ENCODE peak calls at places on chromosomes 6 and 20, in eight cellular contexts. One of them, this sample, is unnamed.

GRCh38 chr6:98146656-98147055 is 687.7 kb upstream of the POU3F2 start:
- DNase-seq in HFFc6: no peak
- DNase-seq in foreskin fibroblast: no peak
- DNase-seq in cardiac fibroblast: no peak
- DNase-seq in RWPE1: no peak
- DNase-seq in transverse colon: no peak
- DNase-seq in AG09309: no peak
- DNase-seq in nephron progenitor cell: no peak
- DNase-seq in this sample: no peak

GRCh38 chr6:28295326-28295725 is 14.0 kb downstream of the PGBD1 start:
- DNase-seq in HFFc6: no peak
- DNase-seq in foreskin fibroblast: no peak
- DNase-seq in cardiac fibroblast: no peak
- DNase-seq in RWPE1: no peak
- DNase-seq in transverse colon: no peak
- DNase-seq in AG09309: no peak
- DNase-seq in nephron progenitor cell: no peak
- DNase-seq in this sample: no peak

GRCh38 chr6:54860132-54860531 is 13.6 kb downstream of the FAM83B start:
- DNase-seq in HFFc6: no peak
- DNase-seq in foreskin fibroblast: no peak
- DNase-seq in cardiac fibroblast: no peak
- DNase-seq in RWPE1: no peak
- DNase-seq in transverse colon: no peak
- DNase-seq in AG09309: no peak
- DNase-seq in nephron progenitor cell: no peak
- DNase-seq in this sample: no peak

GRCh38 chr20:32574296-32575226 is 10.6 kb downstream of the NOL4L start:
- DNase-seq in HFFc6: peak; percentile 72
- DNase-seq in foreskin fibroblast: peak; percentile 88
- DNase-seq in cardiac fibroblast: peak; percentile 93
- DNase-seq in RWPE1: peak; percentile 78
- DNase-seq in transverse colon: no peak
- DNase-seq in AG09309: peak; percentile 44
- DNase-seq in nephron progenitor cell: no peak
- DNase-seq in this sample: peak; percentile 65

GRCh38 chr6:62516287-62517152 is 230.5 kb upstream of the KHDRBS2 start:
- DNase-seq in HFFc6: no peak
- DNase-seq in foreskin fibroblast: no peak
- DNase-seq in cardiac fibroblast: no peak
- DNase-seq in RWPE1: no peak
- DNase-seq in transverse colon: no peak
- DNase-seq in AG09309: no peak
- DNase-seq in nephron progenitor cell: no peak
- DNase-seq in this sample: no peak

GRCh38 chr6:146433881-146434741 is 109.5 kb upstream of the RAB32 start:
- DNase-seq in HFFc6: no peak
- DNase-seq in foreskin fibroblast: peak; percentile 31
- DNase-seq in cardiac fibroblast: peak; percentile 17
- DNase-seq in RWPE1: no peak
- DNase-seq in transverse colon: no peak
- DNase-seq in AG09309: no peak
- DNase-seq in nephron progenitor cell: peak; percentile 41
- DNase-seq in this sample: no peak

GRCh38 chr6:112690497-112691202 is 343.5 kb downstream of the RFPL4B start:
- DNase-seq in HFFc6: peak; percentile 28
- DNase-seq in foreskin fibroblast: peak; percentile 63
- DNase-seq in cardiac fibroblast: peak; percentile 61
- DNase-seq in RWPE1: no peak
- DNase-seq in transverse colon: no peak
- DNase-seq in AG09309: peak; percentile 58
- DNase-seq in nephron progenitor cell: no peak
- DNase-seq in this sample: no peak

GRCh38 chr6:126963077-126963809 is 155.2 kb upstream of the RSPO3 start:
- DNase-seq in HFFc6: no peak
- DNase-seq in foreskin fibroblast: no peak
- DNase-seq in cardiac fibroblast: no peak
- DNase-seq in RWPE1: no peak
- DNase-seq in transverse colon: no peak
- DNase-seq in AG09309: no peak
- DNase-seq in nephron progenitor cell: no peak
- DNase-seq in this sample: no peak

GRCh38 chr20:49377326-49377725 is 99.5 kb upstream of the ZNFX1 start:
- DNase-seq in HFFc6: no peak
- DNase-seq in foreskin fibroblast: no peak
- DNase-seq in cardiac fibroblast: no peak
- DNase-seq in RWPE1: no peak
- DNase-seq in transverse colon: no peak
- DNase-seq in AG09309: no peak
- DNase-seq in nephron progenitor cell: no peak
- DNase-seq in this sample: no peak

GRCh38 chr6:114304304-114304887 is 38.4 kb downstream of the HS3ST5 start:
- DNase-seq in HFFc6: peak; percentile 11
- DNase-seq in foreskin fibroblast: peak; percentile 56
- DNase-seq in cardiac fibroblast: peak; percentile 43
- DNase-seq in RWPE1: no peak
- DNase-seq in transverse colon: no peak
- DNase-seq in AG09309: peak; percentile 1
- DNase-seq in nephron progenitor cell: no peak
- DNase-seq in this sample: no peak

GRCh38 chr20:55353206-55353605 is 652.1 kb downstream of the CBLN4 start:
- DNase-seq in HFFc6: no peak
- DNase-seq in foreskin fibroblast: no peak
- DNase-seq in cardiac fibroblast: no peak
- DNase-seq in RWPE1: peak; percentile 12
- DNase-seq in transverse colon: no peak
- DNase-seq in AG09309: no peak
- DNase-seq in nephron progenitor cell: no peak
- DNase-seq in this sample: no peak

GRCh38 chr20:35030136-35030535 is 62.5 kb downstream of the TRPC4AP start:
- DNase-seq in HFFc6: no peak
- DNase-seq in foreskin fibroblast: no peak
- DNase-seq in cardiac fibroblast: no peak
- DNase-seq in RWPE1: no peak
- DNase-seq in transverse colon: no peak
- DNase-seq in AG09309: no peak
- DNase-seq in nephron progenitor cell: no peak
- DNase-seq in this sample: no peak

GRCh38 chr6:31048090-31048489 is 37.8 kb downstream of the MUC22 start:
- DNase-seq in HFFc6: no peak
- DNase-seq in foreskin fibroblast: peak; percentile 40
- DNase-seq in cardiac fibroblast: no peak
- DNase-seq in RWPE1: no peak
- DNase-seq in transverse colon: no peak
- DNase-seq in AG09309: no peak
- DNase-seq in nephron progenitor cell: no peak
- DNase-seq in this sample: no peak

GRCh38 chr20:63698739-63699465 is 2.5 kb downstream of the TNFRSF6B start:
- DNase-seq in HFFc6: peak; percentile 72
- DNase-seq in foreskin fibroblast: peak; percentile 91
- DNase-seq in cardiac fibroblast: peak; percentile 86
- DNase-seq in RWPE1: peak; percentile 96
- DNase-seq in transverse colon: peak; percentile 35
- DNase-seq in AG09309: peak; percentile 69
- DNase-seq in nephron progenitor cell: no peak
- DNase-seq in this sample: peak; percentile 72

GRCh38 chr20:51946581-51946980 is 144.3 kb upstream of the SALL4 start:
- DNase-seq in HFFc6: no peak
- DNase-seq in foreskin fibroblast: no peak
- DNase-seq in cardiac fibroblast: peak; percentile 69
- DNase-seq in RWPE1: no peak
- DNase-seq in transverse colon: no peak
- DNase-seq in AG09309: no peak
- DNase-seq in nephron progenitor cell: no peak
- DNase-seq in this sample: no peak

GRCh38 chr6:109381007-109381746 is 1.1 kb downstream of the CD164 start:
- DNase-seq in HFFc6: no peak
- DNase-seq in foreskin fibroblast: no peak
- DNase-seq in cardiac fibroblast: no peak
- DNase-seq in RWPE1: no peak
- DNase-seq in transverse colon: no peak
- DNase-seq in AG09309: no peak
- DNase-seq in nephron progenitor cell: no peak
- DNase-seq in this sample: peak; percentile 37

GRCh38 chr6:109381747-109382575 is at the start of gene CD164:
- DNase-seq in HFFc6: peak; percentile 85
- DNase-seq in foreskin fibroblast: peak; percentile 97
- DNase-seq in cardiac fibroblast: peak; percentile 97
- DNase-seq in RWPE1: peak; percentile 98
- DNase-seq in transverse colon: peak; percentile 94
- DNase-seq in AG09309: peak; percentile 77
- DNase-seq in nephron progenitor cell: peak; percentile 92
- DNase-seq in this sample: peak; percentile 94

GRCh38 chr6:109382576-109383437 is 540 bp upstream of the CD164 start:
- DNase-seq in HFFc6: peak; percentile 86
- DNase-seq in foreskin fibroblast: peak; percentile 96
- DNase-seq in cardiac fibroblast: peak; percentile 97
- DNase-seq in RWPE1: peak; percentile 95
- DNase-seq in transverse colon: peak; percentile 94
- DNase-seq in AG09309: peak; percentile 79
- DNase-seq in nephron progenitor cell: peak; percentile 85
- DNase-seq in this sample: peak; percentile 94

GRCh38 chr6:109379706-109380105 is 2.6 kb downstream of the CD164 start:
- DNase-seq in HFFc6: peak; percentile 75
- DNase-seq in foreskin fibroblast: peak; percentile 51
- DNase-seq in cardiac fibroblast: no peak
- DNase-seq in RWPE1: no peak
- DNase-seq in transverse colon: no peak
- DNase-seq in AG09309: no peak
- DNase-seq in nephron progenitor cell: no peak
- DNase-seq in this sample: no peak

DNA sequence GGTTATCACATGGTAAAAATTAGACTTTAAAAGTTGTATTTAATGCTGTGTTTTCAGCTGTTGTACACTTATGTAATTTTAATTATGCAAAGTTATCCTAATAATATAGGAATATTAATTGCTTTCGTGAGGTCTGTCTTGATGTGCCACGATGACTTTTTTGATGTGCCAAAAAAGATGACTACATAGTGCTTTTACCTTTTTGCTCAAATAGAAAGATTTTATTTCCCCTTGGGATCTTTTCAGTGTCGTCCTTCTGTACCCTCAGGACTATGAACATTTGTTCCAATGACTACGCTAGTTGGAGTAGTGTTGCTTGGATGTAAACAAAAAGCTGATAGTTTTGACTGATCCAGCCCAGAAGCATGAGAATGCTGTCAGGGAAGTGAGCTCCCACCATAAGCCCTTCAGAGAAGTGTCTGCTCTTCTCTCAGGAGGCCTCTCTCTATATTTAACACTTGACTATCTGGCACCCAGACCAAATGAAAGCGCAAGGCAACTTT is 1.2 kb upstream of the CD164 start:
- DNase-seq in HFFc6: no peak
- DNase-seq in foreskin fibroblast: no peak
- DNase-seq in cardiac fibroblast: no peak
- DNase-seq in RWPE1: no peak
- DNase-seq in transverse colon: no peak
- DNase-seq in AG09309: no peak
- DNase-seq in nephron progenitor cell: no peak
- DNase-seq in this sample: no peak
- TF ChIP-seq CTCF in HFFc6: peak; percentile 35
- TF ChIP-seq CTCF in foreskin fibroblast: no peak
- TF ChIP-seq CTCF in cardiac fibroblast: no peak
- TF ChIP-seq CTCF in RWPE1: peak; percentile 43
- TF ChIP-seq CTCF in transverse colon: no peak
- TF ChIP-seq CTCF in AG09309: no peak
- TF ChIP-seq CTCF in nephron progenitor cell: no peak
- TF ChIP-seq CTCF in this sample: no peak

GRCh38 chr20:8853805-8854338 is 215.0 kb upstream of the PLCB4 start:
- DNase-seq in HFFc6: peak; percentile 86
- DNase-seq in foreskin fibroblast: peak; percentile 91
- DNase-seq in cardiac fibroblast: peak; percentile 89
- DNase-seq in RWPE1: peak; percentile 78
- DNase-seq in transverse colon: no peak
- DNase-seq in AG09309: peak; percentile 71
- DNase-seq in nephron progenitor cell: peak; percentile 27
- DNase-seq in this sample: peak; percentile 2
- TF ChIP-seq CTCF in HFFc6: peak; percentile 95
- TF ChIP-seq CTCF in foreskin fibroblast: peak; percentile 73
- TF ChIP-seq CTCF in cardiac fibroblast: peak; percentile 83
- TF ChIP-seq CTCF in RWPE1: peak; percentile 96
- TF ChIP-seq CTCF in transverse colon: peak; percentile 81
- TF ChIP-seq CTCF in AG09309: peak; percentile 83
- TF ChIP-seq CTCF in nephron progenitor cell: peak; percentile 88
- TF ChIP-seq CTCF in this sample: peak; percentile 80

GRCh38 chr20:18632196-18632789 is 44.4 kb downstream of the DTD1 start:
- DNase-seq in HFFc6: peak; percentile 57
- DNase-seq in foreskin fibroblast: peak; percentile 84
- DNase-seq in cardiac fibroblast: peak; percentile 75
- DNase-seq in RWPE1: peak; percentile 55
- DNase-seq in transverse colon: peak; percentile 46
- DNase-seq in AG09309: peak; percentile 24
- DNase-seq in nephron progenitor cell: peak; percentile 78
- DNase-seq in this sample: peak; percentile 74
- TF ChIP-seq CTCF in HFFc6: peak; percentile 96
- TF ChIP-seq CTCF in foreskin fibroblast: peak; percentile 99
- TF ChIP-seq CTCF in cardiac fibroblast: peak; percentile 98
- TF ChIP-seq CTCF in RWPE1: peak; percentile 97
- TF ChIP-seq CTCF in transverse colon: peak; percentile 84
- TF ChIP-seq CTCF in AG09309: peak; percentile 99
- TF ChIP-seq CTCF in nephron progenitor cell: peak; percentile 99
- TF ChIP-seq CTCF in this sample: peak; percentile 96

GRCh38 chr20:44572551-44573500 is 9.6 kb upstream of the PKIG start:
- DNase-seq in HFFc6: peak; percentile 96
- DNase-seq in foreskin fibroblast: peak; percentile 94
- DNase-seq in cardiac fibroblast: peak; percentile 89
- DNase-seq in RWPE1: peak; percentile 92
- DNase-seq in transverse colon: peak; percentile 24
- DNase-seq in AG09309: peak; percentile 88
- DNase-seq in nephron progenitor cell: no peak
- DNase-seq in this sample: no peak

GRCh38 chr20:44573501-44573869 is 8.9 kb upstream of the PKIG start:
- DNase-seq in HFFc6: no peak
- DNase-seq in foreskin fibroblast: no peak
- DNase-seq in cardiac fibroblast: no peak
- DNase-seq in RWPE1: no peak
- DNase-seq in transverse colon: no peak
- DNase-seq in AG09309: no peak
- DNase-seq in nephron progenitor cell: no peak
- DNase-seq in this sample: no peak

GRCh38 chr20:44579313-44580090 is 2.9 kb upstream of the PKIG start:
- DNase-seq in HFFc6: no peak
- DNase-seq in foreskin fibroblast: peak; percentile 28
- DNase-seq in cardiac fibroblast: no peak
- DNase-seq in RWPE1: no peak
- DNase-seq in transverse colon: no peak
- DNase-seq in AG09309: no peak
- DNase-seq in nephron progenitor cell: no peak
- DNase-seq in this sample: no peak

GRCh38 chr20:44574372-44574771 is 8.0 kb upstream of the PKIG start:
- DNase-seq in HFFc6: no peak
- DNase-seq in foreskin fibroblast: no peak
- DNase-seq in cardiac fibroblast: no peak
- DNase-seq in RWPE1: no peak
- DNase-seq in transverse colon: no peak
- DNase-seq in AG09309: no peak
- DNase-seq in nephron progenitor cell: no peak
- DNase-seq in this sample: no peak

DNA sequence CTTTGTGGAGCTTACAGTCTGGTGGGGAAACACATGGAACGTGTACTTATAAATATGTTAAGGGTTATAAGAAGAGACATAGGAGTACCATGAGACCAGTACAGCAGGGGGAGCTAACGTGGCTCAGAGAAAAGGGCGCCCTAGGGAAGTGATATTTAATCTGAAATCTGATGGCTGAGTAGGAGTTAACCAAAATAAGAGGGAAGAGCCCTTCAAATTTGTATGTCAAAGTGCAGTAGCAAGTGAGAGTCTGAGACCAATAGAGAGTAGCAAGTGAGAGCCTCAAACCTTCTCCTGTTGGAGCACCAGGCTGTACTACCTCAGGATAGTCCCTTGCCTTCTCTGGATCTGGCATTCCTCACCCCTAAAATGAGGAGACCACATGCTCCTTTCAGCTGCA is 6.1 kb upstream of the PKIG start:
- DNase-seq in HFFc6: peak; percentile 26
- DNase-seq in foreskin fibroblast: peak; percentile 83
- DNase-seq in cardiac fibroblast: peak; percentile 70
- DNase-seq in RWPE1: no peak
- DNase-seq in transverse colon: no peak
- DNase-seq in AG09309: no peak
- DNase-seq in nephron progenitor cell: no peak
- DNase-seq in this sample: peak; percentile 38
- TF ChIP-seq CTCF in HFFc6: peak; percentile 65
- TF ChIP-seq CTCF in foreskin fibroblast: peak; percentile 35
- TF ChIP-seq CTCF in cardiac fibroblast: peak; percentile 42
- TF ChIP-seq CTCF in RWPE1: no peak
- TF ChIP-seq CTCF in transverse colon: no peak
- TF ChIP-seq CTCF in AG09309: no peak
- TF ChIP-seq CTCF in nephron progenitor cell: no peak
- TF ChIP-seq CTCF in this sample: no peak